ENCODE peak calls at places on chromosome X, in seven cellular contexts. D is HFF-Myc, E is AG20443, F is NCI-H226, L is heart right ventricle, N is cardiac fibroblast, K is mesothelial cell of epicardium. X is an unnamed sample.

GRCh38 chrX:24245201-24245600 is 68.7 kb downstream of the SUPT20HL2 start:
- DNase-seq in E (peak), L (no peak), N (peak), D (no peak), F (peak), K (no peak), X (no peak)

GRCh38 chrX:20063716-20064351 is 52.9 kb downstream of the MAP7D2 start:
- DNase-seq in E (no peak), F (no peak), L (no peak), K (no peak), N (no peak), D (no peak), X (no peak)

GRCh38 chrX:317424-318067 is 1.1 kb downstream of the GTPBP6 start:
- DNase-seq in F (no peak), N (no peak), D (no peak), L (no peak), E (peak), K (no peak), X (no peak)

GRCh38 chrX:103400931-103401330 is 24.6 kb downstream of the BEX3 start:
- DNase-seq in D (no peak), K (no peak), N (no peak), E (no peak), F (no peak), L (no peak), X (no peak)

GRCh38 chrX:38985375-38985774 is 184.1 kb downstream of the MID1IP1 start:
- DNase-seq in E (peak), N (peak), L (no peak), D (no peak), K (no peak), F (no peak), X (no peak)

GRCh38 chrX:110086916-110087484 is 84.1 kb downstream of the TMEM164 start:
- DNase-seq in N (peak), D (no peak), F (peak), E (peak), K (no peak), L (no peak), X (no peak)

GRCh38 chrX:16807976-16808542 is 21.8 kb downstream of the TXLNG start:
- DNase-seq in D (no peak), F (peak), L (no peak), K (no peak), N (peak), E (peak), X (no peak)

GRCh38 chrX:38987135-38987780 is 186.0 kb downstream of the MID1IP1 start:
- DNase-seq in E (no peak), L (no peak), N (no peak), F (no peak), K (no peak), D (peak), X (no peak)

GRCh38 chrX:119942173-119942819 is 1.3 kb downstream of the NKAP start:
- DNase-seq in K (no peak), E (no peak), F (no peak), N (no peak), L (no peak), D (no peak), X (no peak)

X was measured in stimulated activated naive B cell treated with anti-CD40 and anti-IgM and Interleukin-4, amounts not matched to agents 10 μg/mL and 1 μg/mL and 100 μg/mL, for 72 hours.